ENCODE peak calls at places on chromosomes 13 and 19, in nine cellular contexts. B is adrenal gland; R is HTR-8/SVneo; Z is AML-193; H is EL; E is activated CD8-positive, alpha-beta memory T cell treated with anti-CD3 and anti-CD28 coated beads for 4 hours; U is T-helper 1 cell; X is hepatic stellate cell; W is lower leg skin. Y is an unnamed sample.

GRCh38 chr13:107962209-107962608 is 253.1 kb downstream of the LIG4 start:
- DNase-seq in B (no peak), R (no peak), Z (no peak), H (no peak), E (no peak), U (no peak), X (no peak), W (no peak), Y (no peak)

GRCh38 chr19:38736036-38736412 is 8.2 kb downstream of the CAPN12 start:
- DNase-seq in B (peak), R (peak), Z (peak), H (peak), E (peak), U (peak), X (no peak), W (no peak), Y (no peak)

GRCh38 chr13:107680115-107680514 is 535.2 kb downstream of the LIG4 start:
- DNase-seq in B (no peak), R (no peak), Z (no peak), H (no peak), E (no peak), U (no peak), X (peak), W (no peak), Y (peak)

GRCh38 chr19:15107056-15108010 is at the start of gene SYDE1:
- DNase-seq in B (peak), R (peak), Z (no peak), H (peak), E (no peak), U (no peak), X (peak), W (peak), Y (no peak)

GRCh38 chr13:27408074-27408473 is 16.3 kb upstream of the GTF3A start:
- DNase-seq in B (no peak), R (no peak), Z (no peak), H (no peak), E (no peak), U (no peak), X (no peak), W (no peak), Y (no peak)

GRCh38 chr13:38348890-38349289 is 761 bp upstream of the UFM1 start:
- DNase-seq in B (peak), R (no peak), Z (no peak), H (peak), E (peak), U (no peak), X (peak), W (peak), Y (no peak)

GRCh38 chr19:4815426-4816387 is 15.8 kb downstream of the TICAM1 start:
- DNase-seq in B (peak), R (peak), Z (peak), H (peak), E (peak), U (peak), X (peak), W (peak), Y (peak)

GRCh38 chr13:29361716-29362115 is 233.8 kb downstream of the SLC7A1 start:
- DNase-seq in B (no peak), R (no peak), Z (no peak), H (no peak), E (no peak), U (no peak), X (no peak), W (no peak), Y (no peak)